ENCODE peak calls at places on chromosomes 2 and 18, in four cellular contexts. R, W, V and H are unnamed samples.

GRCh38 chr2:74724496-74724895 is 70.4 kb downstream of the SEMA4F start:
- DNase-seq in R (no peak), V (no peak), W (no peak), H (no peak)

GRCh38 chr2:241859436-241860183 is 916 bp upstream of the PDCD1 start:
- DNase-seq in R (peak; percentile 74), V (peak; percentile 46), W (no peak), H (peak; percentile 59)

GRCh38 chr2:128780434-128781080 is 461.9 kb upstream of the HS6ST1 start:
- DNase-seq in W (no peak), R (no peak), V (no peak), H (no peak)

GRCh38 chr18:59957957-59958356 is 58.2 kb downstream of the PMAIP1 start:
- DNase-seq in V (peak; percentile 75), R (peak; percentile 66), W (peak; percentile 96), H (peak; percentile 96)

GRCh38 chr2:30184035-30184434 is 37.2 kb downstream of the YPEL5 start:
- DNase-seq in R (no peak), W (no peak), V (no peak), H (no peak)

GRCh38 chr2:208854717-208855116 is 448.1 kb downstream of the PTH2R start:
- DNase-seq in R (no peak), W (no peak), V (no peak), H (no peak)

GRCh38 chr2:97715951-97716694 is 2.7 kb downstream of the ZAP70 start:
- DNase-seq in V (no peak), R (no peak), W (no peak), H (no peak)

GRCh38 chr2:117833911-117834310 is 19.4 kb downstream of the DDX18 start:
- DNase-seq in R (no peak), W (no peak), V (no peak), H (no peak)

GRCh38 chr2:234044157-234044556 is 6.3 kb upstream of the SPP2 start:
- DNase-seq in R (no peak), W (no peak), V (no peak), H (no peak)

GRCh38 chr18:5393779-5394178 is 98.3 kb upstream of the ZBTB14 start:
- DNase-seq in R (no peak), W (no peak), V (no peak), H (no peak)

GRCh38 chr2:123993728-123994323 is 31.3 kb upstream of the CNTNAP5 start:
- DNase-seq in R (peak; percentile 25), W (peak; percentile 58), V (peak; percentile 42), H (peak; percentile 58)

GRCh38 chr2:90207454-90208058 is 1516.1 kb downstream of the RPIA start:
- DNase-seq in V (no peak), R (no peak), W (peak; percentile 22), H (no peak)

GRCh38 chr2:163593941-163594340 is 141.9 kb downstream of the FIGN start:
- DNase-seq in V (no peak), R (no peak), W (no peak), H (no peak)

GRCh38 chr2:237669129-237669627 is 41.8 kb downstream of the LRRFIP1 start:
- DNase-seq in V (no peak), R (no peak), W (no peak), H (no peak)

GRCh38 chr18:596288-596881 is 403 bp upstream of the CLUL1 start:
- DNase-seq in V (peak; percentile 26), W (peak; percentile 72), R (no peak), H (peak; percentile 17)

GRCh38 chr2:238031749-238032148 is 29.1 kb upstream of the SCLY start:
- DNase-seq in R (no peak), V (no peak), W (no peak), H (no peak)

GRCh38 chr2:168371273-168371992 is 84.6 kb upstream of the CERS6 start:
- DNase-seq in V (no peak), W (no peak), R (no peak), H (no peak)

GRCh38 chr2:230784840-230785239 is 72.2 kb downstream of the CAB39 start:
- DNase-seq in W (peak; percentile 51), V (no peak), R (peak; percentile 49), H (no peak)

GRCh38 chr2:170026361-170026760 is 151.6 kb upstream of the MYO3B start:
- DNase-seq in W (no peak), R (no peak), V (no peak), H (no peak)

GRCh38 chr2:119157850-119158511 is 570 bp downstream of the C1QL2 start:
- DNase-seq in V (no peak), W (no peak), R (no peak), H (no peak)

GRCh38 chr2:96501471-96501874 is 3.7 kb downstream of the NEURL3 start:
- DNase-seq in W (no peak), R (no peak), V (no peak), H (no peak)

GRCh38 chr2:117994729-117995128 is 19.1 kb downstream of the CCDC93 start:
- DNase-seq in W (no peak), V (no peak), R (no peak), H (no peak)

GRCh38 chr2:75134802-75135201 is 64.5 kb downstream of the TACR1 start:
- DNase-seq in V (no peak), R (no peak), W (no peak), H (no peak)

GRCh38 chr2:166125557-166125956 is 2.3 kb downstream of the SCN1A start:
- DNase-seq in R (no peak), W (no peak), V (no peak), H (no peak)

GRCh38 chr2:170013802-170014551 is 164.0 kb upstream of the MYO3B start:
- DNase-seq in R (no peak), V (peak; percentile 30), W (peak; percentile 88), H (no peak)

GRCh38 chr2:25521665-25522387 is 151.6 kb downstream of the DTNB start:
- DNase-seq in W (peak; percentile 45), R (no peak), V (peak; percentile 51), H (peak; percentile 82)

GRCh38 chr2:27931361-27931937 is 40.9 kb downstream of the BABAM2 start:
- DNase-seq in W (no peak), V (no peak), R (no peak), H (no peak)

GRCh38 chr2:86243272-86243671 is 44.0 kb downstream of the MRPL35 start:
- DNase-seq in W (no peak), V (no peak), R (no peak), H (no peak)
- H3K27me3 ChIP-seq in W (no peaks in the 10 kb centered on the region), V (no peaks in the 10 kb centered on the region), R (no peaks in the 10 kb centered on the region), H (peaks cover 4% of the 10 kb centered on the region)

GRCh38 chr18:68438536-68438935 is 276.4 kb downstream of the TMX3 start:
- DNase-seq in W (no peak), V (no peak), R (no peak), H (no peak)
- H3K27ac ChIP-seq in W (no peak overlapping the region), V (no peak overlapping the region), R (peak overlapping the region; percentile 71), H (peak overlapping the region; percentile 12)

GRCh38 chr2:76170856-76171255 is 460.1 kb upstream of the GCFC2 start:
- DNase-seq in V (no peak), W (no peak), R (no peak), H (no peak)

GRCh38 chr2:76175295-76175694 is 464.6 kb upstream of the GCFC2 start:
- DNase-seq in V (no peak), R (no peak), W (no peak), H (no peak)

GRCh38 chr2:76169289-76169688 is 458.6 kb upstream of the GCFC2 start:
- DNase-seq in W (no peak), V (no peak), R (no peak), H (no peak)

GRCh38 chr2:76174505-76174904 is 463.8 kb upstream of the GCFC2 start:
- DNase-seq in V (no peak), R (no peak), W (no peak), H (no peak)

DNA sequence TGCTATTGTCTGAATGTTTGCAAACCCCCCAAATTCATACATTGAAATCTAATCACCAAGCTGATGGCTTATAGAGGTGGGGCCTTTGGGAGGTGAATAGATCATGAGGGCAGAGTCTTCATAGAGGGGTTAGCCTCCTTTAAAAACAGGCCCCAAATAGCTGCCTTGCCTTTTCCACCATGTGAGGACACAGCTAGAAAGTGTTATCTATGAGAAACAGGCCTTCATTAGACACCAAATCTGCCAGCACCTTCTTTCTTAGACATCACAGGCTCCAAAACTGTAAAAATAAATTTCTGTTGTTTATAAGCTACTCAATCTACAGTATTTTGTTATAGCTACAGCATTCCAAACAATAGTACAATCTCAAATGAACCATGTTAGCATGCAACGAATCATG is 459.3 kb upstream of the GCFC2 start:
- DNase-seq in R (no peak), V (no peak), W (no peak), H (no peak)
- H3K9me3 ChIP-seq in R (no peaks in the 10 kb centered on the region), V (no peaks in the 10 kb centered on the region), W (no peaks in the 10 kb centered on the region), H (no peaks in the 10 kb centered on the region)

DNA sequence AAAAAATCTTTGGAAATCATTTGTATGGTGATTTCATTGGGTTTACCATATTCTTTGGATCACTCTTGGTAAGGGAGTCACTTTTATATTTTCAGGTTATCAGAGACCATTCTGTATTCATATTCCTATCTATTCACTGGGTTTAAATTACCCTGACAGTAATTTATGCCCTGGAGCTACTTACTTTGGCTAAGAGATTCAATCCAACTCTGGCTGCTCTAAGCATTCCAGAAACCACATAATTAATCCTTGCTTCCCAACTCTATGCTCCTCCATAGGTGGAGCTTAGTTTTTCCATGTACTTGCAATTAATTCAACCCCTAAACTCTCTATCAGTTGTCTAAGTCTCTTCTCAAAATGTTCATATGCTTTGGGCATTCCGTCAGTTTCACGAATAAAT is 336.3 kb downstream of the AGPS start:
- DNase-seq in R (no peak), V (no peak), W (no peak), H (peak; percentile 29)
- H3K27me3 ChIP-seq in R (no peaks in the 10 kb centered on the region), V (no peaks in the 10 kb centered on the region), W (peaks cover 2% of the 10 kb centered on the region), H (no peaks in the 10 kb centered on the region)

GRCh38 chr18:21109936-21110666 is 1.5 kb downstream of the ROCK1 start:
- DNase-seq in R (no peak), W (no peak), V (no peak), H (no peak)
- H3K27ac ChIP-seq in R (no peak overlapping the region), W (no peak overlapping the region), V (peak overlapping the region; percentile 93), H (no peak overlapping the region)